ENCODE peak calls at places on chromosome 5, in ten cellular contexts. One of them, this sample, is unnamed.
A peak's percentile ranks its signal among the peaks of the same experiment; 100 is the strongest.

GRCh38 chr5:148311516-148311915 is 707 bp upstream of the SPINK7 start:
- DNase-seq in body of pancreas: no peak
- DNase-seq in Calu3: no peak
- DNase-seq in activated T-cell treated with anti-CD3 and anti-CD28 coated beads for 1 hour: no peak
- DNase-seq in NCI-H1105: no peak
- DNase-seq in RPMI7951: no peak
- DNase-seq in gastrocnemius medialis: no peak
- DNase-seq in retinal pigment epithelial cell: peak; percentile 30
- DNase-seq in COR-L47: no peak
- DNase-seq in natural killer cell: no peak
- DNase-seq in this sample: no peak

GRCh38 chr5:57032151-57032551 is 80.2 kb upstream of the MIER3 start:
- DNase-seq in COR-L47: no peak
- DNase-seq in activated T-cell treated with anti-CD3 and anti-CD28 coated beads for 1 hour: no peak
- DNase-seq in natural killer cell: no peak
- DNase-seq in body of pancreas: no peak
- DNase-seq in RPMI7951: peak; percentile 41
- DNase-seq in Calu3: peak; percentile 60
- DNase-seq in retinal pigment epithelial cell: peak; percentile 54
- DNase-seq in gastrocnemius medialis: no peak
- DNase-seq in NCI-H1105: no peak
- DNase-seq in this sample: no peak

GRCh38 chr5:12911156-12911555 is 1006.9 kb upstream of the CTNND2 start:
- DNase-seq in Calu3: no peak
- DNase-seq in natural killer cell: no peak
- DNase-seq in RPMI7951: no peak
- DNase-seq in retinal pigment epithelial cell: no peak
- DNase-seq in NCI-H1105: no peak
- DNase-seq in activated T-cell treated with anti-CD3 and anti-CD28 coated beads for 1 hour: no peak
- DNase-seq in body of pancreas: no peak
- DNase-seq in COR-L47: no peak
- DNase-seq in gastrocnemius medialis: no peak
- DNase-seq in this sample: no peak

GRCh38 chr5:67795781-67796477 is 419.6 kb upstream of the PIK3R1 start:
- DNase-seq in body of pancreas: no peak
- DNase-seq in Calu3: no peak
- DNase-seq in gastrocnemius medialis: no peak
- DNase-seq in natural killer cell: no peak
- DNase-seq in retinal pigment epithelial cell: no peak
- DNase-seq in RPMI7951: peak; percentile 20
- DNase-seq in activated T-cell treated with anti-CD3 and anti-CD28 coated beads for 1 hour: no peak
- DNase-seq in COR-L47: no peak
- DNase-seq in NCI-H1105: no peak
- DNase-seq in this sample: no peak

GRCh38 chr5:92207156-92207555 is 824.0 kb upstream of the ARRDC3 start:
- DNase-seq in activated T-cell treated with anti-CD3 and anti-CD28 coated beads for 1 hour: no peak
- DNase-seq in body of pancreas: no peak
- DNase-seq in NCI-H1105: no peak
- DNase-seq in Calu3: no peak
- DNase-seq in retinal pigment epithelial cell: no peak
- DNase-seq in RPMI7951: no peak
- DNase-seq in gastrocnemius medialis: no peak
- DNase-seq in COR-L47: no peak
- DNase-seq in natural killer cell: no peak
- DNase-seq in this sample: no peak

GRCh38 chr5:33556330-33557328 is 115.9 kb downstream of the TARS1 start:
- DNase-seq in gastrocnemius medialis: no peak
- DNase-seq in COR-L47: no peak
- DNase-seq in activated T-cell treated with anti-CD3 and anti-CD28 coated beads for 1 hour: no peak
- DNase-seq in Calu3: no peak
- DNase-seq in NCI-H1105: no peak
- DNase-seq in retinal pigment epithelial cell: no peak
- DNase-seq in natural killer cell: no peak
- DNase-seq in body of pancreas: peak; percentile 32
- DNase-seq in RPMI7951: peak; percentile 6
- DNase-seq in this sample: no peak

GRCh38 chr5:153659337-153659736 is 168.9 kb downstream of the GRIA1 start:
- DNase-seq in COR-L47: no peak
- DNase-seq in body of pancreas: no peak
- DNase-seq in retinal pigment epithelial cell: peak; percentile 28
- DNase-seq in NCI-H1105: no peak
- DNase-seq in natural killer cell: no peak
- DNase-seq in Calu3: no peak
- DNase-seq in activated T-cell treated with anti-CD3 and anti-CD28 coated beads for 1 hour: no peak
- DNase-seq in gastrocnemius medialis: no peak
- DNase-seq in RPMI7951: peak; percentile 55
- DNase-seq in this sample: no peak

GRCh38 chr5:136457390-136458094 is 92.2 kb upstream of the TRPC7 start:
- DNase-seq in natural killer cell: no peak
- DNase-seq in activated T-cell treated with anti-CD3 and anti-CD28 coated beads for 1 hour: no peak
- DNase-seq in body of pancreas: peak; percentile 80
- DNase-seq in NCI-H1105: peak; percentile 81
- DNase-seq in RPMI7951: no peak
- DNase-seq in Calu3: no peak
- DNase-seq in gastrocnemius medialis: no peak
- DNase-seq in retinal pigment epithelial cell: no peak
- DNase-seq in COR-L47: peak; percentile 39
- DNase-seq in this sample: peak; percentile 30

GRCh38 chr5:4857761-4858160 is 282.4 kb upstream of the ADAMTS16 start:
- DNase-seq in natural killer cell: no peak
- DNase-seq in activated T-cell treated with anti-CD3 and anti-CD28 coated beads for 1 hour: no peak
- DNase-seq in retinal pigment epithelial cell: no peak
- DNase-seq in RPMI7951: peak; percentile 26
- DNase-seq in COR-L47: no peak
- DNase-seq in NCI-H1105: no peak
- DNase-seq in gastrocnemius medialis: no peak
- DNase-seq in Calu3: no peak
- DNase-seq in body of pancreas: no peak
- DNase-seq in this sample: no peak

GRCh38 chr5:31635446-31635845 is 3.5 kb upstream of the PDZD2 start:
- DNase-seq in RPMI7951: no peak
- DNase-seq in Calu3: no peak
- DNase-seq in body of pancreas: no peak
- DNase-seq in natural killer cell: no peak
- DNase-seq in gastrocnemius medialis: no peak
- DNase-seq in NCI-H1105: no peak
- DNase-seq in COR-L47: no peak
- DNase-seq in activated T-cell treated with anti-CD3 and anti-CD28 coated beads for 1 hour: no peak
- DNase-seq in retinal pigment epithelial cell: no peak
- DNase-seq in this sample: no peak

GRCh38 chr5:164958688-164959087 is 1453.3 kb downstream of the MAT2B start:
- DNase-seq in RPMI7951: no peak
- DNase-seq in activated T-cell treated with anti-CD3 and anti-CD28 coated beads for 1 hour: no peak
- DNase-seq in Calu3: no peak
- DNase-seq in COR-L47: no peak
- DNase-seq in natural killer cell: no peak
- DNase-seq in NCI-H1105: no peak
- DNase-seq in retinal pigment epithelial cell: no peak
- DNase-seq in body of pancreas: no peak
- DNase-seq in gastrocnemius medialis: no peak
- DNase-seq in this sample: no peak

GRCh38 chr5:176441921-176442323 is 6.3 kb upstream of the FAF2 start:
- DNase-seq in COR-L47: no peak
- DNase-seq in Calu3: no peak
- DNase-seq in body of pancreas: no peak
- DNase-seq in RPMI7951: peak; percentile 37
- DNase-seq in natural killer cell: no peak
- DNase-seq in activated T-cell treated with anti-CD3 and anti-CD28 coated beads for 1 hour: no peak
- DNase-seq in gastrocnemius medialis: no peak
- DNase-seq in retinal pigment epithelial cell: no peak
- DNase-seq in NCI-H1105: no peak
- DNase-seq in this sample: no peak

GRCh38 chr5:69046375-69046957 is 47.3 kb upstream of the SLC30A5 start:
- DNase-seq in gastrocnemius medialis: no peak
- DNase-seq in retinal pigment epithelial cell: no peak
- DNase-seq in COR-L47: no peak
- DNase-seq in body of pancreas: peak; percentile 6
- DNase-seq in RPMI7951: peak; percentile 37
- DNase-seq in activated T-cell treated with anti-CD3 and anti-CD28 coated beads for 1 hour: no peak
- DNase-seq in Calu3: no peak
- DNase-seq in NCI-H1105: no peak
- DNase-seq in natural killer cell: no peak
- DNase-seq in this sample: no peak

GRCh38 chr5:24385070-24385469 is 259.7 kb downstream of the CDH10 start:
- DNase-seq in gastrocnemius medialis: no peak
- DNase-seq in NCI-H1105: no peak
- DNase-seq in activated T-cell treated with anti-CD3 and anti-CD28 coated beads for 1 hour: no peak
- DNase-seq in RPMI7951: no peak
- DNase-seq in Calu3: no peak
- DNase-seq in body of pancreas: no peak
- DNase-seq in retinal pigment epithelial cell: no peak
- DNase-seq in COR-L47: no peak
- DNase-seq in natural killer cell: no peak
- DNase-seq in this sample: no peak

GRCh38 chr5:123438244-123438643 is 15.0 kb upstream of the CEP120 start:
- DNase-seq in COR-L47: no peak
- DNase-seq in RPMI7951: no peak
- DNase-seq in NCI-H1105: no peak
- DNase-seq in natural killer cell: no peak
- DNase-seq in Calu3: no peak
- DNase-seq in body of pancreas: no peak
- DNase-seq in retinal pigment epithelial cell: no peak
- DNase-seq in activated T-cell treated with anti-CD3 and anti-CD28 coated beads for 1 hour: no peak
- DNase-seq in gastrocnemius medialis: no peak
- DNase-seq in this sample: no peak

GRCh38 chr5:9335269-9335668 is 210.6 kb downstream of the SEMA5A start:
- DNase-seq in Calu3: no peak
- DNase-seq in body of pancreas: no peak
- DNase-seq in retinal pigment epithelial cell: no peak
- DNase-seq in gastrocnemius medialis: no peak
- DNase-seq in NCI-H1105: no peak
- DNase-seq in activated T-cell treated with anti-CD3 and anti-CD28 coated beads for 1 hour: no peak
- DNase-seq in RPMI7951: peak; percentile 65
- DNase-seq in COR-L47: no peak
- DNase-seq in natural killer cell: no peak
- DNase-seq in this sample: no peak

GRCh38 chr5:17113174-17113941 is 104.1 kb upstream of the BASP1 start:
- DNase-seq in activated T-cell treated with anti-CD3 and anti-CD28 coated beads for 1 hour: no peak
- DNase-seq in body of pancreas: no peak
- DNase-seq in COR-L47: no peak
- DNase-seq in natural killer cell: no peak
- DNase-seq in Calu3: peak; percentile 49
- DNase-seq in gastrocnemius medialis: no peak
- DNase-seq in RPMI7951: peak; percentile 74
- DNase-seq in retinal pigment epithelial cell: no peak
- DNase-seq in NCI-H1105: no peak
- DNase-seq in this sample: no peak

GRCh38 chr5:135986891-135987401 is 32.2 kb upstream of the LECT2 start:
- DNase-seq in Calu3: no peak
- DNase-seq in gastrocnemius medialis: no peak
- DNase-seq in NCI-H1105: no peak
- DNase-seq in activated T-cell treated with anti-CD3 and anti-CD28 coated beads for 1 hour: no peak
- DNase-seq in natural killer cell: no peak
- DNase-seq in body of pancreas: no peak
- DNase-seq in COR-L47: no peak
- DNase-seq in retinal pigment epithelial cell: peak; percentile 52
- DNase-seq in RPMI7951: no peak
- DNase-seq in this sample: no peak

GRCh38 chr5:440413-441180 is 2.4 kb upstream of the EXOC3 start:
- DNase-seq in gastrocnemius medialis: no peak
- DNase-seq in RPMI7951: no peak
- DNase-seq in natural killer cell: no peak
- DNase-seq in COR-L47: no peak
- DNase-seq in retinal pigment epithelial cell: no peak
- DNase-seq in activated T-cell treated with anti-CD3 and anti-CD28 coated beads for 1 hour: no peak
- DNase-seq in Calu3: no peak
- DNase-seq in body of pancreas: no peak
- DNase-seq in NCI-H1105: no peak
- DNase-seq in this sample: no peak

GRCh38 chr5:170523129-170523497 is 19.3 kb downstream of the KCNIP1 start:
- DNase-seq in COR-L47: peak; percentile 88
- DNase-seq in natural killer cell: no peak
- DNase-seq in Calu3: no peak
- DNase-seq in body of pancreas: peak; percentile 44
- DNase-seq in retinal pigment epithelial cell: no peak
- DNase-seq in NCI-H1105: peak; percentile 71
- DNase-seq in activated T-cell treated with anti-CD3 and anti-CD28 coated beads for 1 hour: no peak
- DNase-seq in RPMI7951: peak; percentile 22
- DNase-seq in gastrocnemius medialis: no peak
- DNase-seq in this sample: peak; percentile 59

GRCh38 chr5:31469466-31469865 is 62.4 kb downstream of the DROSHA start:
- DNase-seq in RPMI7951: no peak
- DNase-seq in Calu3: no peak
- DNase-seq in COR-L47: no peak
- DNase-seq in natural killer cell: no peak
- DNase-seq in body of pancreas: no peak
- DNase-seq in activated T-cell treated with anti-CD3 and anti-CD28 coated beads for 1 hour: no peak
- DNase-seq in NCI-H1105: no peak
- DNase-seq in retinal pigment epithelial cell: no peak
- DNase-seq in gastrocnemius medialis: no peak
- DNase-seq in this sample: no peak

GRCh38 chr5:180802325-180803180 is at the start of gene MGAT1:
- DNase-seq in COR-L47: peak; percentile 23
- DNase-seq in gastrocnemius medialis: peak; percentile 85
- DNase-seq in RPMI7951: peak; percentile 83
- DNase-seq in retinal pigment epithelial cell: no peak
- DNase-seq in natural killer cell: peak; percentile 81
- DNase-seq in activated T-cell treated with anti-CD3 and anti-CD28 coated beads for 1 hour: peak; percentile 77
- DNase-seq in body of pancreas: peak; percentile 88
- DNase-seq in NCI-H1105: peak; percentile 23
- DNase-seq in Calu3: peak; percentile 94
- DNase-seq in this sample: peak; percentile 31

GRCh38 chr5:97131139-97131710 is 11.2 kb downstream of the LIX1 start:
- DNase-seq in COR-L47: no peak
- DNase-seq in activated T-cell treated with anti-CD3 and anti-CD28 coated beads for 1 hour: no peak
- DNase-seq in RPMI7951: no peak
- DNase-seq in natural killer cell: no peak
- DNase-seq in gastrocnemius medialis: no peak
- DNase-seq in Calu3: no peak
- DNase-seq in retinal pigment epithelial cell: no peak
- DNase-seq in NCI-H1105: no peak
- DNase-seq in body of pancreas: no peak
- DNase-seq in this sample: no peak

GRCh38 chr5:7392401-7393024 is 3.4 kb upstream of the ADCY2 start:
- DNase-seq in NCI-H1105: peak; percentile 63
- DNase-seq in gastrocnemius medialis: peak; percentile 29
- DNase-seq in retinal pigment epithelial cell: no peak
- DNase-seq in natural killer cell: no peak
- DNase-seq in activated T-cell treated with anti-CD3 and anti-CD28 coated beads for 1 hour: no peak
- DNase-seq in COR-L47: no peak
- DNase-seq in body of pancreas: peak; percentile 48
- DNase-seq in RPMI7951: peak; percentile 27
- DNase-seq in Calu3: peak; percentile 18
- DNase-seq in this sample: no peak

GRCh38 chr5:53099546-53099945 is 10.0 kb downstream of the MOCS2 start:
- DNase-seq in retinal pigment epithelial cell: no peak
- DNase-seq in natural killer cell: no peak
- DNase-seq in activated T-cell treated with anti-CD3 and anti-CD28 coated beads for 1 hour: no peak
- DNase-seq in Calu3: no peak
- DNase-seq in body of pancreas: no peak
- DNase-seq in COR-L47: no peak
- DNase-seq in gastrocnemius medialis: no peak
- DNase-seq in RPMI7951: peak; percentile 25
- DNase-seq in NCI-H1105: no peak
- DNase-seq in this sample: no peak

GRCh38 chr5:14872070-14872989 is 752 bp upstream of the ANKH start:
- DNase-seq in COR-L47: peak; percentile 55
- DNase-seq in NCI-H1105: peak; percentile 53
- DNase-seq in gastrocnemius medialis: peak; percentile 58
- DNase-seq in Calu3: peak; percentile 42
- DNase-seq in RPMI7951: peak; percentile 44
- DNase-seq in body of pancreas: peak; percentile 68
- DNase-seq in activated T-cell treated with anti-CD3 and anti-CD28 coated beads for 1 hour: peak; percentile 45
- DNase-seq in retinal pigment epithelial cell: no peak
- DNase-seq in natural killer cell: peak; percentile 67
- DNase-seq in this sample: peak; percentile 20

GRCh38 chr5:15521349-15521937 is 21.5 kb downstream of the FBXL7 start:
- DNase-seq in retinal pigment epithelial cell: no peak
- DNase-seq in gastrocnemius medialis: no peak
- DNase-seq in COR-L47: no peak
- DNase-seq in RPMI7951: peak; percentile 15
- DNase-seq in body of pancreas: no peak
- DNase-seq in Calu3: no peak
- DNase-seq in natural killer cell: no peak
- DNase-seq in activated T-cell treated with anti-CD3 and anti-CD28 coated beads for 1 hour: no peak
- DNase-seq in NCI-H1105: no peak
- DNase-seq in this sample: no peak

GRCh38 chr5:137733011-137733410 is 2.9 kb downstream of the KLHL3 start:
- DNase-seq in Calu3: no peak
- DNase-seq in COR-L47: no peak
- DNase-seq in activated T-cell treated with anti-CD3 and anti-CD28 coated beads for 1 hour: no peak
- DNase-seq in body of pancreas: no peak
- DNase-seq in retinal pigment epithelial cell: no peak
- DNase-seq in natural killer cell: no peak
- DNase-seq in gastrocnemius medialis: no peak
- DNase-seq in RPMI7951: no peak
- DNase-seq in NCI-H1105: no peak
- DNase-seq in this sample: no peak